ENCODE peak calls at places on chromosome 11, in four cellular contexts. M, J, H and D are unnamed samples.

GRCh38 chr11:79412761-79413160 is 28.1 kb downstream of the TENM4 start:
- DNase-seq in J (no peak), M (no peak), H (no peak), D (no peak)

GRCh38 chr11:11163256-11163655 is 189.8 kb downstream of the CSNK2A3 start:
- DNase-seq in M (no peak), H (no peak), J (no peak), D (no peak)

GRCh38 chr11:63919267-63920125 is 2.5 kb upstream of the RCOR2 start:
- DNase-seq in H (no peak), J (no peak), M (peak; percentile 26), D (no peak)

GRCh38 chr11:28517621-28518020 is 409.4 kb downstream of the METTL15 start:
- DNase-seq in M (no peak), J (no peak), H (no peak), D (no peak)

GRCh38 chr11:73760066-73760679 is 701 bp downstream of the RAB6A start:
- DNase-seq in J (no peak), H (peak; percentile 59), M (peak; percentile 50), D (no peak)

GRCh38 chr11:12330491-12331231 is 46.7 kb upstream of the PARVA start:
- DNase-seq in H (no peak), J (no peak), M (peak; percentile 2), D (no peak)

GRCh38 chr11:116691779-116692178 is 81.0 kb downstream of the BUD13 start:
- DNase-seq in H (peak; percentile 31), J (no peak), M (peak; percentile 14), D (no peak)

GRCh38 chr11:116035972-116036371 is 531.8 kb upstream of the CADM1 start:
- DNase-seq in J (no peak), M (no peak), H (no peak), D (no peak)

GRCh38 chr11:93051181-93051580 is 81.7 kb downstream of the MTNR1B start:
- DNase-seq in J (no peak), H (peak; percentile 46), M (peak; percentile 76), D (no peak)

GRCh38 chr11:60594998-60595637 is 79.9 kb downstream of the MS4A13 start:
- DNase-seq in H (no peak), M (no peak), J (no peak), D (no peak)

GRCh38 chr11:60589611-60590010 is 74.4 kb downstream of the MS4A13 start:
- DNase-seq in J (no peak), H (no peak), M (no peak), D (no peak)
- TF ChIP-seq CTCF in J (peak; percentile 21), H (no peak), M (no peak), D (no peak)

GRCh38 chr11:32071811-32072210 is 19.1 kb upstream of the RCN1 start:
- DNase-seq in H (peak; percentile 66), J (no peak), M (peak; percentile 46), D (no peak)
- TF ChIP-seq CTCF in H (peak; percentile 74), J (no peak), M (peak; percentile 65), D (peak; percentile 50)

GRCh38 chr11:61380914-61381313 is 11.5 kb upstream of the TMEM216 start:
- DNase-seq in H (no peak), M (no peak), J (no peak), D (no peak)

GRCh38 chr11:61390161-61390560 is 2.2 kb upstream of the TMEM216 start:
- DNase-seq in M (peak; percentile 44), H (no peak), J (no peak), D (no peak)

GRCh38 chr11:61378713-61379313 is 13.6 kb upstream of the TMEM216 start:
- DNase-seq in M (peak; percentile 98), J (no peak), H (peak; percentile 97), D (peak; percentile 93)

DNA sequence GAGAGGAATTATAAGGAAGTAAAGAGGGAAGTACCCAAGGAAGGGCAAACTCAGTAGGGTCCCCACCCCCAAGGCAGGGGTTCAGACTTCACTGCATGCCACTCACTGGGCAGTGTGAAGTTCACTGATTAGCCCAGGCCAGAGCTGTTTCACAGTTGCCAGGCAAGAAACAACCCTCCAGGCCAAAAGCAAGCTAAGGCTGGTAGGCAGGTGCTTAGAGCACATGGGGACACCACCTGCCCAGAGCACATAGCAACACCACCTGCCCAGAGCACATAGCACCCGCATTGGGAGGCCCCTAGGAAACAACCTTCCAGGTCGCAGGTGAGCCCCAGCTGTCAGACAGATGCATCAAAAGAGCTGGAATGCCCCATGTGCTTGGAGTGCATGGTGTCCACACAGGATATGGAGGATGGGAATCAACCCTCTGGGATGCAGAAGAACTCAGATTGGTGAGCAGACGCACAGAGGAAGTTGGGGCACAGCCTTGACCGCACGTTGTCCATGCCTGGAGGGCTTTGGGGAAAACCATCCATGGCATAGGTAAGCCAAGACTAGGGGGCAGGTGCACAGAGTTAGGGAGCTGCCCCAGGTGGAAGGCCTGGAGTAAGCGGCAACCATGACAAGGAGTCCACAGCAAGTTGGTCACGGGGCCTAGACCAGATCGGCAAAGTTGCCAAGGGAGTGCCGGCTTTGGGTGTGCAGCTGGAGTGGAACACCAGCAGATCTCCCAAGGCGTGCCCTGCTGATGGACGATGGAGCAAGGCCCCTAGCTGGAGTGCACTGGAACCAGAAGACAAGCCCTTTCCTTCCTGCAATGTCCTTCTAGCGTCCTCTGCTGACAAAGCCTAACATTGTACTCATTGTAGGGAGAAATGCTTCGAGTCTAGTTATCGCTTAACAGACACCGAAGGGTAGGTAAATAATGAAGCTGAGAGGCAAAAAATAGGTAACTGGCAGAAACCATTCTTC is 7.8 kb upstream of the TMEM216 start:
- DNase-seq in J (no peak), M (peak; percentile 48), H (peak; percentile 57), D (no peak)
- TF ChIP-seq CTCF in J (peak; percentile 40), M (peak; percentile 43), H (peak; percentile 36), D (peak; percentile 53)

GRCh38 chr11:60607483-60607882 is 91.9 kb upstream of the MS4A8 start:
- DNase-seq in M (no peak), J (no peak), H (no peak), D (no peak)
- TF ChIP-seq CTCF in M (no peak), J (peak; percentile 15), H (no peak), D (no peak)

GRCh38 chr11:65102142-65103095 is 6.4 kb downstream of the VPS51 start:
- DNase-seq in H (peak; percentile 46), J (no peak), M (no peak), D (no peak)

GRCh38 chr11:65104628-65105027 is 7.0 kb upstream of the TM7SF2 start:
- DNase-seq in H (no peak), M (peak; percentile 54), J (no peak), D (no peak)

GRCh38 chr11:65096926-65097325 is 912 bp downstream of the VPS51 start:
- DNase-seq in M (no peak), H (no peak), J (no peak), D (no peak)

GRCh38 chr11:65103476-65103875 is 7.5 kb downstream of the VPS51 start:
- DNase-seq in M (no peak), H (no peak), J (no peak), D (no peak)

DNA sequence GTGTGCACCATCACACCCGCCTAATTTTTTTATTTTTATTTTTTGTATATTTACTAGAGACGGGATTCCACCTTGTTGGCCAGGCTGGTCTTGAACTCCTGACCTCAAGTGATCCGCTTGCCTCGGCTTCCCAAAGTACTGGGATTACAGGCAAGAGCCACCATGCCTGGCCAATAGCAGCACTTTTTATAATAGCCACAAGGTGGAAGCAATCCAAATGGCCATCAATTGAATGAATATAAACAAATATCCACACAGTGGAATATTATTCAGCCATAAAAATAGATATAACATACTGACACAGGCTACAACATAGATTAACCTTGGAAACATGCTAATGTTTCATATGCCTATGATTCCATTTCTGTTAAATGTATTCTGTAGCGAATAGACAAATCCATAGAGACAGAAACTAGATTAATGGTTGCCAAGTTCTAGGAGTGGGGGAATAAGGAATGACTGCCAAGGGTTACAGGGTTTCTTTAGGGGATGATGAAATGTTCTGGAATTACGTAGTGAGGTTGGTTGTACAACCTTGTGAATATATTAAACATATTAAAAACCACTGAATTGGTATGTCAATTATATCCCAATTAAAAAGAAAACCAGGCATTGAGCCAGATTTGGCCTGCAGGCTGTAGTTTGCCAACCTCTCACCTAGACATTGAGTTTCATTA is 4.8 kb downstream of the VPS51 start:
- DNase-seq in J (no peak), M (peak; percentile 44), H (peak; percentile 79), D (no peak)
- TF ChIP-seq CTCF in J (peak; percentile 11), M (no peak), H (no peak), D (no peak)

DNA sequence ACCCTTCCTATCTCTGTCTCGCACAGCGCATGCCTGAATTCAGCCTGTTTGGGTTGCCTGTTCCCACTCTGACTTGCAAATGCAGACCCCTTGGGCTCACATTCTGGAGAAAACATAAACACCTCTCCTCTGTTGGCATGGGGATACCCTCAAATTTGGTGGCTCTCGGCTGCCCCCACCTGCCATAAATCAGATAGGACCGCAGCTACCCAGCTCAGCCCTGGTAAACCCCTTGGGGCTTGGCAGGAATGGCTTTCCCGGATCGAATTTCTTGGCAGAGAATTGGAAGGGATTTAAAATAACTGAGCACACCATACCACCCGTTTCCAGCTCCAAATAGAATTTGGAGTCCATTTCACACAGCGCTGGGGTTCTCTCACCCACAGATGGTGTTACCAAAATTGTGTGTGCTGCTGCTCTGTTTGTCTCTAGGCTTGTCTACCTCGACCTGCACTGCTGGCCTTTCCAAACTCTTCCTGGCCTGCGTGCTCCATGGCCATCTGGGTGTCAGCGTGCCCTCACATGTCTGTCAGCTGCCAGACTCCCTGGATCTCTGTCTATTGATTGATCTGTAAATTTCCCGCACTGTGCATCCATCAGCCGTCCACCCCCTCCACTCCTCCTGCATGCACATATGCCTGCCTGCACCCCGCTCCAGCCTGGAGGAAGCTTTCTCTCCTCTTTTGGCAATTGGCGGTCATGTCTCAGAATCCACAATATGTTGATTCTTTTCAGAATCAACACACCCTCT is 134.0 kb downstream of the NTM start:
- DNase-seq in J (no peak), H (peak; percentile 23), M (no peak), D (no peak)
- TF ChIP-seq CTCF in J (peak; percentile 18), H (no peak), M (no peak), D (no peak)

GRCh38 chr11:13487661-13488030 is 8.2 kb downstream of the PTH start:
- DNase-seq in M (no peak), J (no peak), H (peak; percentile 8), D (no peak)
- TF ChIP-seq CTCF in M (peak; percentile 28), J (peak; percentile 48), H (peak; percentile 35), D (peak; percentile 9)

GRCh38 chr11:107408762-107409200 is 48.8 kb downstream of the CWF19L2 start:
- DNase-seq in H (no peak), M (no peak), J (no peak), D (no peak)

DNA sequence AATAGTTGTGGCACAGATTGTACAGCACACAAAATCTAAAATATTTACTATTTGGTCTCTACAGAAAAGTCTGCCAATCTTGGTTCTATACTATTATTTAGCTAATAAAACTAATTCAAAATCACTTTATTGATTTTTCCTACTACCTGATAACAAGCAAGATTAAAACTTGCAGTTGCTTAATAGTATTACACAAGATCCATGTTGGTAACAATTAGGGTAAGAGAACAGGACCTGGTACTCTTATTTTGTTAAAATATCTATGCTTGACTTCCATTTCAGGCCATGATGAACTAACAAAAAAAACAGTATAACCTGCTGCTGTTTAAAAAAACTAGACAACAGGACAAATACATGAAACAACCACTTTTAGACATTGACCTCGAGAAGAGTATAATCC is 52.4 kb downstream of the CWF19L2 start:
- DNase-seq in J (no peak), H (no peak), M (no peak), D (no peak)
- TF ChIP-seq CTCF in J (no peak), H (no peak), M (no peak), D (no peak)

GRCh38 chr11:32215157-32215556 is 124.3 kb downstream of the RCN1 start:
- DNase-seq in H (no peak), M (no peak), J (no peak), D (no peak)
- TF ChIP-seq CTCF in H (no peak), M (no peak), J (peak; percentile 10), D (no peak)

GRCh38 chr11:58905716-58906547 is 33.4 kb upstream of the GLYATL1 start:
- DNase-seq in M (peak; percentile 94), H (peak; percentile 88), J (no peak), D (peak; percentile 71)
- TF ChIP-seq CTCF in M (peak; percentile 67), H (peak; percentile 71), J (no peak), D (peak; percentile 60)